ENCODE peak calls at places on chromosomes 11 and 22, in four cellular contexts. One of them, this sample, is unnamed.

GRCh38 chr11:110376711-110377324 is 52.9 kb upstream of the FDX1 start:
- DNase-seq in non-pigmented ciliary epithelial cell: peak; percentile 67
- DNase-seq in NCI-H69: peak; percentile 99
- DNase-seq in EL: peak; percentile 87
- DNase-seq in this sample: peak; percentile 92

GRCh38 chr11:58926251-58926650 is 13.0 kb upstream of the GLYATL1 start:
- DNase-seq in non-pigmented ciliary epithelial cell: no peak
- DNase-seq in EL: peak; percentile 31
- DNase-seq in NCI-H69: peak; percentile 74
- DNase-seq in this sample: no peak

GRCh38 chr22:46081831-46082210 is 68.5 kb upstream of the PPARA start:
- DNase-seq in NCI-H69: peak; percentile 69
- DNase-seq in EL: no peak
- DNase-seq in non-pigmented ciliary epithelial cell: no peak
- DNase-seq in this sample: no peak

GRCh38 chr22:45497746-45498145 is 4.9 kb upstream of the FBLN1 start:
- DNase-seq in NCI-H69: no peak
- DNase-seq in non-pigmented ciliary epithelial cell: no peak
- DNase-seq in EL: no peak
- DNase-seq in this sample: no peak

GRCh38 chr22:29205598-29206371 is at the start of gene EMID1:
- DNase-seq in non-pigmented ciliary epithelial cell: no peak
- DNase-seq in NCI-H69: peak; percentile 78
- DNase-seq in EL: peak; percentile 29
- DNase-seq in this sample: no peak

GRCh38 chr11:27041141-27041869 is 690 bp downstream of the BBOX1 start:
- DNase-seq in non-pigmented ciliary epithelial cell: no peak
- DNase-seq in NCI-H69: peak; percentile 46
- DNase-seq in EL: no peak
- DNase-seq in this sample: peak; percentile 11

GRCh38 chr11:46603704-46604308 is 10.0 kb upstream of the AMBRA1 start:
- DNase-seq in NCI-H69: no peak
- DNase-seq in non-pigmented ciliary epithelial cell: no peak
- DNase-seq in EL: no peak
- DNase-seq in this sample: no peak

GRCh38 chr11:126474220-126474619 is 118.7 kb downstream of the ST3GAL4 start:
- DNase-seq in non-pigmented ciliary epithelial cell: no peak
- DNase-seq in EL: no peak
- DNase-seq in NCI-H69: no peak
- DNase-seq in this sample: no peak

GRCh38 chr22:22208657-22209056 is 35.9 kb upstream of the VPREB1 start:
- DNase-seq in EL: no peak
- DNase-seq in non-pigmented ciliary epithelial cell: no peak
- DNase-seq in NCI-H69: no peak
- DNase-seq in this sample: no peak

GRCh38 chr11:6817668-6818067 is 18.2 kb upstream of the OR6A2 start:
- DNase-seq in EL: no peak
- DNase-seq in NCI-H69: peak; percentile 8
- DNase-seq in non-pigmented ciliary epithelial cell: no peak
- DNase-seq in this sample: no peak

GRCh38 chr11:29272019-29272654 is 744.7 kb downstream of the KCNA4 start:
- DNase-seq in non-pigmented ciliary epithelial cell: no peak
- DNase-seq in EL: peak; percentile 56
- DNase-seq in NCI-H69: no peak
- DNase-seq in this sample: no peak

GRCh38 chr11:102312656-102313055 is 4.6 kb upstream of the BIRC3 start:
- DNase-seq in EL: no peak
- DNase-seq in non-pigmented ciliary epithelial cell: no peak
- DNase-seq in NCI-H69: no peak
- DNase-seq in this sample: no peak